ENCODE peak calls at places on chromosomes 16 and 17, in six cellular contexts. X is H1, P is GM12891, O is K562, N is GM12878, W is HepG2. Q is an unnamed sample.

GRCh38 chr17:35743911-35744328 is 9.1 kb downstream of the GAS2L2 start:
- DNase-seq in X (peak), P (no peak), O (no peak), N (no peak), W (no peak), Q (no peak)

GRCh38 chr16:81786321-81786720 is 7.2 kb downstream of the PLCG2 start:
- DNase-seq in X (no peak), P (no peak), O (no peak), N (no peak), W (no peak), Q (no peak)

GRCh38 chr17:37729905-37730304 is 15.0 kb downstream of the HNF1B start:
- DNase-seq in X (no peak), P (no peak), O (no peak), N (no peak), W (peak), Q (no peak)

GRCh38 chr17:41428591-41429326 is 4.4 kb upstream of the KRT37 start:
- DNase-seq in X (no peak), P (no peak), O (no peak), N (no peak), W (peak), Q (no peak)

GRCh38 chr16:2095315-2095853 is 40.3 kb downstream of the PKD1 start:
- DNase-seq in X (no peak), P (no peak), O (no peak), N (no peak), W (no peak), Q (no peak)

GRCh38 chr16:27222499-27223225 is 19.3 kb downstream of the KDM8 start:
- DNase-seq in X (no peak), P (no peak), O (no peak), N (no peak), W (no peak), Q (no peak)

GRCh38 chr16:4315185-4316102 is at the start of gene GLIS2:
- DNase-seq in X (peak), P (no peak), O (peak), N (no peak), W (no peak), Q (no peak)

GRCh38 chr17:81329927-81330883 is 35.1 kb upstream of the SLC38A10 start:
- DNase-seq in X (no peak), P (no peak), O (no peak), N (no peak), W (peak), Q (no peak)

GRCh38 chr17:59756236-59756818 is 48.9 kb downstream of the VMP1 start:
- DNase-seq in X (no peak), P (no peak), O (no peak), N (no peak), W (peak), Q (no peak)

GRCh38 chr16:85136705-85137322 is 24.5 kb upstream of the CIBAR2 start:
- DNase-seq in X (no peak), P (no peak), O (no peak), N (no peak), W (peak), Q (no peak)

GRCh38 chr17:14672830-14673229 is 371.9 kb downstream of the HS3ST3B1 start:
- DNase-seq in X (no peak), P (no peak), O (no peak), N (no peak), W (peak), Q (no peak)

GRCh38 chr16:14003119-14003570 is 68.0 kb upstream of the MRTFB start:
- DNase-seq in X (peak), P (no peak), O (peak), N (no peak), W (no peak), Q (no peak)

GRCh38 chr17:74394977-74395376 is 27.7 kb downstream of the GPR142 start:
- DNase-seq in X (no peak), P (no peak), O (no peak), N (no peak), W (no peak), Q (no peak)

GRCh38 chr17:74392848-74393247 is 25.5 kb downstream of the GPR142 start:
- DNase-seq in X (peak), P (no peak), O (peak), N (no peak), W (no peak), Q (no peak)

GRCh38 chr17:74394275-74394950 is 27.1 kb downstream of the GPR142 start:
- DNase-seq in X (no peak), P (no peak), O (no peak), N (no peak), W (no peak), Q (no peak)

GRCh38 chr17:74393323-74393942 is 26.1 kb downstream of the GPR142 start:
- DNase-seq in X (no peak), P (no peak), O (no peak), N (no peak), W (no peak), Q (no peak)

GRCh38 chr17:74396567-74396966 is 29.3 kb downstream of the GPR142 start:
- DNase-seq in X (no peak), P (no peak), O (no peak), N (no peak), W (no peak), Q (no peak)
- TF ChIP-seq POLR2A in X (no peak), P (no peak), O (no peak), N (no peak), W (no peak), Q (no peak)

GRCh38 chr17:79795795-79796569 is 895 bp downstream of the CBX8 start:
- DNase-seq in X (no peak), P (no peak), O (no peak), N (no peak), W (no peak), Q (no peak)
- TF ChIP-seq POLR2AphosphoS5 in X (no peak), P (no peak), O (no peak), N (no peak), W (no peak), Q (no peak)

DNA sequence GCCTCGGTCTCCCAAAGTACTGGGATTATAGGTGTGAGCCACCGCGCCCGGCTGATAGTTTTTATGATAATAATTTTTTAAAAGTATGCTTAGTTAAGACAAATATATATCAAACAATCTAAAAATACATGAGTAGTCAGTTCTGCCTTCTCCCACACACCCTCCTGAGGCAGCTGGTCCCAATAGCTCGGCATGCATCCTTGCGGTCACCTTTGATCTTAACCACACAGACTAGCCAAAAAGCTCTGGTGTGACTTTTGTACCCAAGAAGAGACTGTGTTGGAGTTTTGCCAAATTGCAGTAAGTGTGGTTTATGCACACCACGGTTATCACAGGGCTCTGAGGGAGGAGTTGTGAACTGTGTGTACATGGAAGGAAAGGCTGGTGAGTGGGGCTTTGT is 25.6 kb downstream of the ATP6V0A1 start:
- DNase-seq in X (no peak), P (peak), O (no peak), N (peak), W (peak), Q (no peak)
- TF ChIP-seq TAF1 in X (no peak), P (no peak), O (no peak), N (no peak), W (no peak), Q (no peak)

GRCh38 chr16:87922250-87922871 is 14.0 kb downstream of the CA5A start:
- DNase-seq in X (no peak), P (no peak), O (no peak), N (no peak), W (no peak), Q (no peak)

GRCh38 chr16:87918866-87919680 is 17.3 kb downstream of the CA5A start:
- DNase-seq in X (no peak), P (no peak), O (no peak), N (no peak), W (no peak), Q (no peak)

GRCh38 chr16:87919681-87919994 is 16.7 kb downstream of the CA5A start:
- DNase-seq in X (no peak), P (no peak), O (no peak), N (no peak), W (no peak), Q (no peak)

GRCh38 chr16:87924041-87924851 is 12.1 kb downstream of the CA5A start:
- DNase-seq in X (no peak), P (peak), O (no peak), N (peak), W (no peak), Q (peak)

DNA sequence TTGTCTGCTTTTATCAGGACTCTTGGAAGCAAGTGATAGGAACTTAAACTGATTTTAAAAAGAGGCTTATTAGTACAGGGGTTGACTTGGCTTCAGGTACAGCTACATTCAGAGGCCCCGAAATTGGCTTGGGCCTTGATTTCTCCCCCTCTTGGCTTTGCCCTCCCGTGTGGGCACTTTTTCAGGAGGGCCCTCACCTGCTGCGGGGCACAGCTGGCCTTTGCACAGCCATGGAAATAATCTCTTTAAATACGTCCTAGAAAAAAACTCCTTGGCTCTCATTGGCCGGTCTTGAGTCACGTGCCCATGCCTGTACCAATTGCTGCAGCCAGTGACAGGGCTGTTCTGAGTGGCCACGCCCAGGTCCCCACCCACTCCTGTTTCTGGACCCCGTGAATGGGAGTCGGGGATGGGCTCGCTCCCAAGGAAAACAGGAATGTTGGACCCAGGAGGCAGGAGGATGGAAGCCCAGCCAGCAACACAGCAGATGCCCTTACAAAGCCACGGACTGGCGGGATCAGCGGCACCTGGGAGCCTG is 15.0 kb downstream of the CA5A start:
- DNase-seq in X (no peak), P (no peak), O (peak), N (no peak), W (no peak), Q (no peak)
- TF ChIP-seq POLR2A in X (no peak), P (no peak), O (no peak), N (no peak), W (no peak), Q (no peak)

GRCh38 chr17:31581022-31581483 is 189.6 kb downstream of the RAB11FIP4 start:
- DNase-seq in X (no peak), P (no peak), O (no peak), N (no peak), W (no peak), Q (no peak)

GRCh38 chr17:31581491-31581890 is 190.0 kb downstream of the RAB11FIP4 start:
- DNase-seq in X (no peak), P (no peak), O (no peak), N (no peak), W (no peak), Q (no peak)

GRCh38 chr17:31582151-31582907 is 190.9 kb downstream of the RAB11FIP4 start:
- DNase-seq in X (no peak), P (no peak), O (no peak), N (peak), W (no peak), Q (no peak)

GRCh38 chr17:31579265-31579664 is 187.8 kb downstream of the RAB11FIP4 start:
- DNase-seq in X (no peak), P (no peak), O (no peak), N (no peak), W (no peak), Q (no peak)

DNA sequence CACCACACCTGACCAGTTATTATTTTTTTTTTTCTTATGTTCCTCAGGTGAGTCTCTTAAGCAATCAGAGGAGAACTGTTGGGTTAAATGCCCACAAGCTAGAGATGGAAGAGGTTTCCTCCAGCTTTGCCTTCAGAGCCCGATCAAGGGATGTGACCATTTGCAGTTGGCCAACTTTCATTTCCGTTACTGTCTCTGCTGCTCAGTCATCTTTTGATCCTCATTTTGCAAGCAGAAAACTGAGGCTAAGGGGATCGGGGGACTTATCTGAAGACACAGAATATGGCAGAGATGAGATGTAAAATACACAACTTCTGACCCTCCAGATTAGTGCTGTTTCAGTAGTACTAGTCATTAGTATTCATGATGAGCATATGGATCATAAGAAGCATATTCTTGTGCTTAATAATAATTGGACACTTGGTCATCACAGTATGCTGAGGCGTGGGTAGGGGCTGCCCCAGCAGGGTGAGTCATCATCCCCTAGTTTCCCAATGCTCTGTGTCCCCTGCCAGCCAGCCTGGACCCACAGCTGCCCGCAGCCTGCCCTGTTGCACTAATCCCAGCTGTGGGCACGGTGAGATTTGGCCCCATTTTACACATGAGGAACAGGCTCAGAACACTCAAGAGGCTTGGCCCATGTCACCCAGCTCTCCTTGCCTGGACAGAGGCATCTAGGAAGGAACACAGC is 189.0 kb downstream of the RAB11FIP4 start:
- DNase-seq in X (no peak), P (no peak), O (no peak), N (no peak), W (no peak), Q (no peak)
- TF ChIP-seq POLR2AphosphoS5 in X (no peak), P (no peak), O (no peak), N (no peak), W (no peak), Q (no peak)

GRCh38 chr17:17567114-17567513 is 24.4 kb downstream of the PEMT start:
- DNase-seq in X (no peak), P (no peak), O (no peak), N (no peak), W (no peak), Q (no peak)
- TF ChIP-seq TAF1 in X (no peak), P (no peak), O (no peak), N (no peak), W (no peak), Q (no peak)

DNA sequence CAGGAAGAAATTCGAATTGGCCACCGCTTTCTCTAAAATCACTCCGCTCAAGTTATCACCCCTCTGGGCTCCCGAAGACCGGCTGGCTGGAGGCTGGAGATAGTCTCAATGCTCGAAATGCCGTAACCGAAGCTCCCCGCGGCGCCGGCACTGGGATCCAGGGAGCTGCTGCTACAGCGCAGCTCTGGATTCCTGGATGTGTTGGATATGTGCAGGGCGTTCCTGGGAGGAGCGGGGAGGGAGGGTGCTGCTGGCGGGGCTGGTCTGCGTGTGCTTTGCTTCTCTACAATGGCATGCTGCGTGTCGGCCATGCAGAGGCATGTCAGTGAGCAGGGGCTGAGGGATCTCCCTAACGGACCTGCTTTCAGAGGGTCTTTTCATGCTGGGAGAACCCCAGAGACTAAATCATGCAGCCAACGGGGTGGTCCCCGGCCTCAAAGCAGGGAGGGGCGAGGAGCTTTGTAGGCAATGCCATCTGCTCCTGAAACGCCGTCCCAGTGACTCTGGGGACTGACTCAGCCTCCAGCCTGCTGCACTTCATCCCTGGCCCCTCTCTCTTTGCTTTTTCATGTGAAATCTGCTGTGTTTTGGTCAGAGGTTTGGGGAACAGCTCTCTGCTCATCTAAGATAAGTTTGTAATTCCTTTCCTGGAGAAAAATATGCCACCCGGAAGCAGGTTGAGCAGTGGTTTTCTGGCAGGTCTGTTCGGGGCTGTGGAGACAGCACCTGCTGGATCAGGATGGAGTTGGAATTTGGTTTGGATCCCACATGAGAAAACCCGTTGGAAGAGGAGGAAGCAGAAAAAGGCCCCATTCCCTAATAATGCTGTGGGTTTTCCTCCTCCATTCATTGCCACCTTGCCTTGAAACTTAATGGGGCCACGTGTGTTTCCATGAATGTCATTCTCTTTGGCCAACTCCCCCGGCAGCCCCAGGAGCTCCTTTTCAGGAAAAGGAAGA is 311.4 kb downstream of the SEC14L1 start:
- DNase-seq in X (peak), P (no peak), O (peak), N (no peak), W (peak), Q (no peak)
- TF ChIP-seq POLR2A in X (no peak), P (peak), O (no peak), N (no peak), W (no peak), Q (no peak)

GRCh38 chr17:76515291-76515949 is 14.2 kb upstream of the RHBDF2 start:
- DNase-seq in X (no peak), P (peak), O (peak), N (peak), W (no peak), Q (no peak)
- TF ChIP-seq POLR2AphosphoS5 in X (no peak), P (no peak), O (no peak), N (peak), W (no peak), Q (no peak)

GRCh38 chr16:22220076-22220453 is 14.0 kb downstream of the EEF2K start:
- DNase-seq in X (no peak), P (no peak), O (no peak), N (no peak), W (no peak), Q (no peak)

GRCh38 chr16:22219389-22220075 is 13.5 kb downstream of the EEF2K start:
- DNase-seq in X (no peak), P (no peak), O (no peak), N (no peak), W (no peak), Q (no peak)

GRCh38 chr16:22222998-22223397 is 16.9 kb downstream of the EEF2K start:
- DNase-seq in X (no peak), P (no peak), O (no peak), N (no peak), W (no peak), Q (no peak)

GRCh38 chr16:22222006-22222405 is 15.9 kb downstream of the EEF2K start:
- DNase-seq in X (no peak), P (no peak), O (no peak), N (no peak), W (no peak), Q (no peak)

GRCh38 chr16:22220714-22221113 is 14.6 kb downstream of the EEF2K start:
- DNase-seq in X (no peak), P (no peak), O (no peak), N (no peak), W (no peak), Q (no peak)
- TF ChIP-seq TAF1 in X (no peak), P (no peak), O (no peak), N (no peak), W (no peak), Q (no peak)

DNA sequence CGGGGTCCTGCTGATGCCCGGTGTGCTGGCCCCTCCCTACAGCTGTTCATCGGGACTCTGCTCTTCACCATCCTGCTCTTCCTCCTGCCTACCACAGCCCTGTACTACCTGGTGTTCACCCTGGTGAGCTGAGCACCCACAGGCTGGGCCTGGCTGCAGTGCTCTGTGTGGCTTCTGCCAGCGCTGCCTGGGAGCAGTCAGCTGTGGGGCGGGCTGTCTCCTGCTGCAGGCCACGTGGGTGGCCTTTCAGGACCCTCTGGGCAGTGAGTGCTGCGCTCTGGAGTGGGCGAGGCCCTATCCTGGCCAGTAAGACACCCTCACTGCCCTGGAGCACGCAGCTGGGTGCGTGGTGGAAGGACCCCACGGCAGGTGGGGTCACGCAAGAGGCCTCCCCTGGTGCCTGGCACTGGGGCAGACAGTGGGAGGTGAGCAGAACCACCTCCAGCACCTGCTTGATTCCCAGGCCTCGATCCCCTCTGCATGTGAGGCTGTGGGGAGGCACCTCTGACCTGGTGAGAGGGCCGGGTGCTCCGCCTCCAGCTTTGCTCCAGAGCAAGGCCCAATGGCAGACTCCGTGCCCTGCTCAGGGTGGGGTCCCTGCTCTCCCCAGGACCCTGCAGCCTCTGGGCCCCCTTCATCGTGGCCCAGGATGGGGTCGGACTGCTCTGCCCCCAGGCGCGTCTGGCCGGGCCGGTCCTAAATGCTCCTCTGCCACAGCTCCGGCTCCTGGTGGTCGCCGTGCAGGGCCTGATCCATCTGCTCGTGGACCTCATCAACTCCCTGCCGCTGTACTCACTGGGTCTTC is 9.5 kb upstream of the RAB40C start:
- DNase-seq in X (no peak), P (no peak), O (no peak), N (no peak), W (no peak), Q (no peak)
- TF ChIP-seq POLR2A in X (no peak), P (no peak), O (no peak), N (no peak), W (no peak), Q (no peak)

Q was measured in GM12892.